ENCODE peak calls at places on chromosomes 7 and 10, in six cellular contexts. One of them, this sample, is unnamed. For H3K4me1, the result is how much of the 10 kb centered on the place peaks cover.

GRCh38 chr10:1251769-1252168 is 195.6 kb downstream of the WDR37 start:
- DNase-seq in mesendoderm: no peak
- DNase-seq in IMR-90: no peak
- DNase-seq in trophoblast cell: no peak
- DNase-seq in neuronal stem cell: no peak
- DNase-seq in mesenchymal stem cell: no peak
- DNase-seq in this sample: no peak

GRCh38 chr7:119711104-119711503 is 561.9 kb upstream of the KCND2 start:
- DNase-seq in trophoblast cell: no peak
- DNase-seq in neuronal stem cell: no peak
- DNase-seq in mesendoderm: no peak
- DNase-seq in IMR-90: no peak
- DNase-seq in mesenchymal stem cell: peak
- DNase-seq in this sample: no peak

GRCh38 chr7:67604461-67605386 is 608.1 kb downstream of the TYW1 start:
- DNase-seq in mesenchymal stem cell: no peak
- DNase-seq in IMR-90: no peak
- DNase-seq in neuronal stem cell: no peak
- DNase-seq in mesendoderm: no peak
- DNase-seq in trophoblast cell: no peak
- DNase-seq in this sample: no peak

GRCh38 chr7:20340839-20341238 is 10.1 kb downstream of the ITGB8 start:
- DNase-seq in trophoblast cell: no peak
- DNase-seq in mesenchymal stem cell: no peak
- DNase-seq in neuronal stem cell: peak
- DNase-seq in mesendoderm: peak
- DNase-seq in IMR-90: no peak
- DNase-seq in this sample: no peak

GRCh38 chr10:97072851-97073665 is 112.7 kb downstream of the SLIT1 start:
- DNase-seq in trophoblast cell: peak
- DNase-seq in mesenchymal stem cell: peak
- DNase-seq in mesendoderm: peak
- DNase-seq in IMR-90: peak
- DNase-seq in neuronal stem cell: peak
- DNase-seq in this sample: peak

GRCh38 chr7:93906267-93906666 is at the start of gene GNGT1:
- DNase-seq in trophoblast cell: no peak
- DNase-seq in mesenchymal stem cell: no peak
- DNase-seq in mesendoderm: no peak
- DNase-seq in IMR-90: no peak
- DNase-seq in neuronal stem cell: no peak
- DNase-seq in this sample: no peak

GRCh38 chr7:50648076-50648475 is 82.9 kb upstream of the DDC start:
- DNase-seq in mesendoderm: no peak
- DNase-seq in trophoblast cell: no peak
- DNase-seq in mesenchymal stem cell: no peak
- DNase-seq in IMR-90: no peak
- DNase-seq in neuronal stem cell: no peak
- DNase-seq in this sample: no peak

GRCh38 chr7:39607865-39608264 is 15.5 kb upstream of the RALA start:
- DNase-seq in neuronal stem cell: no peak
- DNase-seq in trophoblast cell: no peak
- DNase-seq in mesenchymal stem cell: no peak
- DNase-seq in mesendoderm: no peak
- DNase-seq in IMR-90: no peak
- DNase-seq in this sample: no peak

GRCh38 chr10:58436071-58436470 is 50.9 kb downstream of the TFAM start:
- DNase-seq in trophoblast cell: peak
- DNase-seq in neuronal stem cell: no peak
- DNase-seq in IMR-90: no peak
- DNase-seq in mesenchymal stem cell: no peak
- DNase-seq in mesendoderm: peak
- DNase-seq in this sample: no peak

GRCh38 chr10:10830316-10831061 is 187.2 kb upstream of the CELF2 start:
- DNase-seq in IMR-90: peak
- DNase-seq in neuronal stem cell: no peak
- DNase-seq in mesendoderm: no peak
- DNase-seq in mesenchymal stem cell: peak
- DNase-seq in trophoblast cell: no peak
- DNase-seq in this sample: no peak

GRCh38 chr10:92213049-92213448 is 77.8 kb downstream of the CPEB3 start:
- DNase-seq in mesendoderm: no peak
- DNase-seq in trophoblast cell: no peak
- DNase-seq in IMR-90: no peak
- DNase-seq in mesenchymal stem cell: no peak
- DNase-seq in neuronal stem cell: no peak
- DNase-seq in this sample: no peak

GRCh38 chr10:103709341-103709920 is 145.9 kb downstream of the SH3PXD2A start:
- DNase-seq in neuronal stem cell: no peak
- DNase-seq in mesenchymal stem cell: peak
- DNase-seq in mesendoderm: no peak
- DNase-seq in IMR-90: peak
- DNase-seq in trophoblast cell: no peak
- DNase-seq in this sample: no peak

GRCh38 chr10:99435986-99436633 is 5.7 kb upstream of the GOT1 start:
- DNase-seq in mesendoderm: peak
- DNase-seq in trophoblast cell: peak
- DNase-seq in IMR-90: peak
- DNase-seq in neuronal stem cell: peak
- DNase-seq in mesenchymal stem cell: peak
- DNase-seq in this sample: no peak

GRCh38 chr7:1933066-1933835 is 263.2 kb downstream of the ELFN1 start:
- DNase-seq in mesenchymal stem cell: no peak
- DNase-seq in neuronal stem cell: no peak
- DNase-seq in mesendoderm: peak
- DNase-seq in trophoblast cell: no peak
- DNase-seq in IMR-90: no peak
- DNase-seq in this sample: no peak

GRCh38 chr10:3525832-3526449 is 259.1 kb downstream of the KLF6 start:
- DNase-seq in mesenchymal stem cell: peak
- DNase-seq in trophoblast cell: peak
- DNase-seq in mesendoderm: peak
- DNase-seq in IMR-90: peak
- DNase-seq in neuronal stem cell: no peak
- DNase-seq in this sample: no peak

GRCh38 chr7:48244902-48245301 is 73.6 kb downstream of the ABCA13 start:
- DNase-seq in mesendoderm: no peak
- DNase-seq in IMR-90: peak
- DNase-seq in trophoblast cell: no peak
- DNase-seq in neuronal stem cell: no peak
- DNase-seq in mesenchymal stem cell: no peak
- DNase-seq in this sample: no peak

GRCh38 chr10:71708301-71708703 is 11.3 kb downstream of the C10orf105 start:
- DNase-seq in mesenchymal stem cell: peak
- DNase-seq in trophoblast cell: no peak
- DNase-seq in neuronal stem cell: peak
- DNase-seq in IMR-90: no peak
- DNase-seq in mesendoderm: peak
- DNase-seq in this sample: peak

GRCh38 chr10:63429280-63429679 is 36.5 kb downstream of the JMJD1C start:
- DNase-seq in neuronal stem cell: no peak
- DNase-seq in trophoblast cell: no peak
- DNase-seq in IMR-90: peak
- DNase-seq in mesenchymal stem cell: peak
- DNase-seq in mesendoderm: peak
- DNase-seq in this sample: no peak

GRCh38 chr10:64430690-64431323 is 909.6 kb downstream of the REEP3 start:
- DNase-seq in trophoblast cell: no peak
- DNase-seq in mesenchymal stem cell: no peak
- DNase-seq in neuronal stem cell: peak
- DNase-seq in IMR-90: no peak
- DNase-seq in mesendoderm: peak
- DNase-seq in this sample: peak

GRCh38 chr10:32151876-32152275 is 95.7 kb upstream of the KIF5B start:
- DNase-seq in mesendoderm: no peak
- DNase-seq in trophoblast cell: no peak
- DNase-seq in IMR-90: peak
- DNase-seq in mesenchymal stem cell: no peak
- DNase-seq in neuronal stem cell: no peak
- DNase-seq in this sample: no peak

GRCh38 chr7:64574481-64575159 is 11.7 kb upstream of the ZNF680 start:
- DNase-seq in mesenchymal stem cell: no peak
- DNase-seq in IMR-90: peak
- DNase-seq in mesendoderm: peak
- DNase-seq in neuronal stem cell: no peak
- DNase-seq in trophoblast cell: peak
- DNase-seq in this sample: no peak

GRCh38 chr10:66678521-66678920 is 247.3 kb upstream of the LRRTM3 start:
- DNase-seq in mesenchymal stem cell: no peak
- DNase-seq in neuronal stem cell: no peak
- DNase-seq in trophoblast cell: no peak
- DNase-seq in IMR-90: peak
- DNase-seq in mesendoderm: no peak
- DNase-seq in this sample: no peak

GRCh38 chr10:55091691-55092328 is 290.8 kb upstream of the PCDH15 start:
- DNase-seq in trophoblast cell: no peak
- DNase-seq in IMR-90: peak
- DNase-seq in mesenchymal stem cell: peak
- DNase-seq in neuronal stem cell: no peak
- DNase-seq in mesendoderm: peak
- DNase-seq in this sample: no peak

GRCh38 chr7:127940365-127941160 is 90.7 kb downstream of the LRRC4 start:
- DNase-seq in mesendoderm: no peak
- DNase-seq in trophoblast cell: no peak
- DNase-seq in mesenchymal stem cell: no peak
- DNase-seq in IMR-90: no peak
- DNase-seq in neuronal stem cell: no peak
- DNase-seq in this sample: no peak

GRCh38 chr10:19828278-19829049 is 12.2 kb downstream of the PLXDC2 start:
- DNase-seq in neuronal stem cell: no peak
- DNase-seq in mesendoderm: peak
- DNase-seq in IMR-90: no peak
- DNase-seq in mesenchymal stem cell: no peak
- DNase-seq in trophoblast cell: no peak
- DNase-seq in this sample: peak
- H3K4me1 ChIP-seq in neuronal stem cell: under half
- H3K4me1 ChIP-seq in mesendoderm: under half
- H3K4me1 ChIP-seq in IMR-90: under half
- H3K4me1 ChIP-seq in mesenchymal stem cell: under half
- H3K4me1 ChIP-seq in trophoblast cell: under half
- H3K4me1 ChIP-seq in this sample: under half

DNA sequence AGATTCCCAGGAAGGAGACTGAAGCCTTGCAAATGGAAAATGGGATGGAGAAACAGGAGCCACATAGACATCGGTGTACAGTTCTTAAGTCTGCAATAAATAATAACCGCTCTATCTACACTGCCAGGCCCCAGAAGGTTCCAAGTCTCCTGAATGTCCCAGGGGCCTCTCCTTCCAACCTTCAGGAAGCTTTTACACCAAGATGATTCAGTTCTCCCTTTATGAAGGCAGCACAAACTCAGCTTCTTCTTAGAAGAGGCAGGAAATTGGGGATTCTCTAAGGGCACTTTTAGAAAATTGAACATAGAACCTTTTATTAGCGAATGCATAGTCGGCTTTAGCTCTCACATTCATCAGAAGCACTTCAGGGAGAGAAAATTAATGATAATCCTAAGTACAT is 130.8 kb upstream of the LYZL1 start:
- DNase-seq in IMR-90: no peak
- DNase-seq in mesendoderm: no peak
- DNase-seq in trophoblast cell: no peak
- DNase-seq in neuronal stem cell: no peak
- DNase-seq in mesenchymal stem cell: no peak
- DNase-seq in this sample: no peak
- H2AK5ac ChIP-seq in IMR-90: no peak
- H2AK5ac ChIP-seq in mesendoderm: no peak
- H2AK5ac ChIP-seq in trophoblast cell: no peak
- H2AK5ac ChIP-seq in neuronal stem cell: no peak
- H2AK5ac ChIP-seq in mesenchymal stem cell: no peak
- H2AK5ac ChIP-seq in this sample: no peak

GRCh38 chr7:91692800-91693199 is 187.7 kb downstream of the MTERF1 start:
- DNase-seq in mesendoderm: no peak
- DNase-seq in mesenchymal stem cell: no peak
- DNase-seq in neuronal stem cell: no peak
- DNase-seq in IMR-90: no peak
- DNase-seq in trophoblast cell: no peak
- DNase-seq in this sample: no peak

GRCh38 chr7:91690541-91690940 is 190.0 kb downstream of the MTERF1 start:
- DNase-seq in trophoblast cell: no peak
- DNase-seq in mesenchymal stem cell: no peak
- DNase-seq in IMR-90: no peak
- DNase-seq in neuronal stem cell: no peak
- DNase-seq in mesendoderm: no peak
- DNase-seq in this sample: no peak

DNA sequence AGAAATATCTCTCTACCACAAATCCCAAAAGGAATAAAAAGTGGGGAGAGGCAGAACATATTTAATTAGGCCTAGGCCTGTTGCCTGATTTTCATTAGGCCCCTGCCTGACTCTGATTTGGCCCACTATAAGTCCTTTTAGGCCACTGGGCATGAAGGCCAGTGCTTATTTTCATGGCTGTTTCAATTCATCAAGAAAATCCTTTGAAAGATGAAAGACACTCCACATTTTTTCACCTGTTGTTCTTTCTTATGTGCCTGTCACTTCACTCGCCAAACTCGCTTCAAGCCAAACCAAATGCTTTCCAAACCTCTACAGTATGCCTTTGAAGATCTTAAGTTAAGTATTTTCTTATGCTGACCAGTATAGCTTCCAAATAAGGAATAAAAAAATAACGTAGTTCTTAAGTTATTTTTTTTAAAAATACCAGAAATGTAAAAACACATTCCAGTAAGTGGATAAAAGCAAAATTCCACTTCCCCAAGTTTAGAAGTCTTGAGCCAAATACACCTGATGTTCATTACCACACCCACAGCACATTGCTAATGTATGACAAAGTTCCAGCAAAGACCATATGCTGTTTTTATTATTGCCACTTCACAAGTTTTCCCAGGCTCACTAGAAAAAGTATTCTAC is 186.2 kb downstream of the MTERF1 start:
- DNase-seq in neuronal stem cell: no peak
- DNase-seq in mesenchymal stem cell: no peak
- DNase-seq in trophoblast cell: no peak
- DNase-seq in mesendoderm: no peak
- DNase-seq in IMR-90: no peak
- DNase-seq in this sample: no peak
- H3K4me1 ChIP-seq in neuronal stem cell: under half
- H3K4me1 ChIP-seq in mesenchymal stem cell: under half
- H3K4me1 ChIP-seq in trophoblast cell: under half
- H3K4me1 ChIP-seq in mesendoderm: under half
- H3K4me1 ChIP-seq in IMR-90: under half
- H3K4me1 ChIP-seq in this sample: under half

DNA sequence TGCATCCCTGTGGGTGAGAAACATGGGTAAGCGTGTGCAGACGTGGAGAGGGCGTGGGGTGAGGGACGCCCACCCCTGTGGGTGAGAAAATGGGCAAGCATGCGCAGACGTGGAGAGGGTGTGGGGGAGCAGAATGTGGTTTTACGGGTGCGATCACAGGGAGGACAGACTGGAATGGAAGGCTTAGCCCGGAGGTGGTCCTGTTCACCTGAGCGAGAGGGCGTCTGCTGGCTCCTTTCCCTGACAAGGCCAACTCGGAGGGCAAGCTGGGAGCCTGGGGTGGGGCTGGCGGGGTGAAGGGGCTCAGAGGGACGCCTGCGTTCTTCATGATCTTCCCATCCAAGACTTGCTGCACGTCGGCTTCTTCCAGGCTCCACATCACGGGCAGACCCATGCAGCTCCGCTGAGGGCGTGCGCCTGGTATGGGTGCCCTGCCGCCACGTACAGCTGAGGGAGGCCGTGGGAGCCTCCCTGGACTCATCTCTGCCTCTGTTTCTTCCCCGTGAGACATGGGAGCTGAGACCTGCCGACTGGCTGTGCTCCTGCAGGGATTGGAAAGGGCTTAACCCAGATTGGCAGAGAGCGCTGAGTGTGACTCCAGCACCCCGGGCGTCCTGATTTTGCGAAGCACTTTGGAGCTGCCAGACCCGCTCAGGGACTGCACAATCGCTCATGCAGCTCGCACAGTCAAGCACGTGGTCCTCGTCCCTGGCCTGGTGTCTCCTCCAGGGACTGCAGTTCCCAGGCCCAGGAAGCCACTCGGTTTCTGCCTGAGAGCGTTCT is 74.3 kb upstream of the SHH start:
- DNase-seq in neuronal stem cell: no peak
- DNase-seq in IMR-90: no peak
- DNase-seq in mesendoderm: no peak
- DNase-seq in trophoblast cell: no peak
- DNase-seq in mesenchymal stem cell: no peak
- DNase-seq in this sample: no peak
- H2AK5ac ChIP-seq in neuronal stem cell: peak
- H2AK5ac ChIP-seq in IMR-90: peak
- H2AK5ac ChIP-seq in mesendoderm: no peak
- H2AK5ac ChIP-seq in trophoblast cell: no peak
- H2AK5ac ChIP-seq in mesenchymal stem cell: no peak
- H2AK5ac ChIP-seq in this sample: no peak